ENCODE peak calls at places on chromosome 21, in six cellular contexts. F is trophoblast cell, O is IMR-90, Z is mesenchymal stem cell, D is mesendoderm, S is H1. A is an unnamed sample. For H3K27me3, the result is how much of the 10 kb centered on the place peaks cover.

GRCh38 chr21:36640260-36641244 is 58.4 kb upstream of the SIM2 start:
- DNase-seq in F (peak), O (peak), Z (peak), D (peak), S (no peak), A (no peak)

GRCh38 chr21:22250355-22250754 is 1252.1 kb downstream of the NCAM2 start:
- DNase-seq in F (no peak), O (no peak), Z (no peak), D (no peak), S (no peak), A (no peak)

GRCh38 chr21:37874904-37875780 is 41.1 kb downstream of the KCNJ6 start:
- DNase-seq in F (no peak), O (no peak), Z (no peak), D (no peak), S (no peak), A (no peak)

GRCh38 chr21:45325206-45326168 is 37.8 kb upstream of the POFUT2 start:
- DNase-seq in F (no peak), O (no peak), Z (no peak), D (no peak), S (no peak), A (no peak)

GRCh38 chr21:45979141-45979631 is 2.4 kb upstream of the COL6A1 start:
- DNase-seq in F (no peak), O (no peak), Z (peak), D (peak), S (no peak), A (no peak)

GRCh38 chr21:16389622-16390021 is 659.8 kb downstream of the USP25 start:
- DNase-seq in F (no peak), O (no peak), Z (no peak), D (no peak), S (no peak), A (no peak)

GRCh38 chr21:31117046-31117916 is 79.0 kb upstream of the KRTAP19-8 start:
- DNase-seq in F (peak), O (peak), Z (peak), D (peak), S (no peak), A (no peak)

GRCh38 chr21:39599191-39599966 is 13.4 kb upstream of the B3GALT5 start:
- DNase-seq in F (no peak), O (no peak), Z (no peak), D (no peak), S (no peak), A (no peak)

GRCh38 chr21:29299906-29300546 is 1.3 kb downstream of the BACH1 start:
- DNase-seq in F (peak), O (peak), Z (peak), D (peak), S (no peak), A (peak)

GRCh38 chr21:28805885-28806284 is 186.8 kb downstream of the LTN1 start:
- DNase-seq in F (peak), O (peak), Z (peak), D (no peak), S (no peak), A (no peak)

GRCh38 chr21:37339527-37339889 is 27.1 kb upstream of the DYRK1A start:
- DNase-seq in F (no peak), O (no peak), Z (peak), D (no peak), S (no peak), A (no peak)

GRCh38 chr21:14454642-14455009 is 71.7 kb upstream of the HSPA13 start:
- DNase-seq in F (no peak), O (no peak), Z (no peak), D (no peak), S (no peak), A (no peak)

GRCh38 chr21:39712976-39713375 is 32.0 kb upstream of the IGSF5 start:
- DNase-seq in F (peak), O (no peak), Z (no peak), D (peak), S (no peak), A (no peak)

GRCh38 chr21:46599251-46599572 is 5.7 kb downstream of the S100B start:
- DNase-seq in F (peak), O (peak), Z (peak), D (peak), S (no peak), A (peak)

GRCh38 chr21:45258476-45258875 is 29.2 kb downstream of the POFUT2 start:
- DNase-seq in F (no peak), O (no peak), Z (no peak), D (no peak), S (no peak), A (no peak)

GRCh38 chr21:46124083-46124925 is 26.4 kb downstream of the COL6A2 start:
- DNase-seq in F (no peak), O (no peak), Z (no peak), D (no peak), S (no peak), A (no peak)

GRCh38 chr21:33241846-33242245 is 12.1 kb downstream of the IFNAR2 start:
- DNase-seq in F (no peak), O (no peak), Z (no peak), D (no peak), S (no peak), A (no peak)

GRCh38 chr21:25039461-25040380 is 567.6 kb downstream of the MRPL39 start:
- DNase-seq in F (no peak), O (peak), Z (no peak), D (peak), S (no peak), A (peak)

GRCh38 chr21:8989261-8989882 is 1532.0 kb upstream of the TPTE start:
- DNase-seq in F (no peak), O (no peak), Z (no peak), D (no peak), S (no peak), A (no peak)

GRCh38 chr21:21039624-21040023 is 41.4 kb downstream of the NCAM2 start:
- DNase-seq in F (no peak), O (no peak), Z (no peak), D (no peak), S (no peak), A (no peak)

GRCh38 chr21:46038871-46039397 is 57.4 kb downstream of the COL6A1 start:
- DNase-seq in F (no peak), O (peak), Z (peak), D (no peak), S (no peak), A (no peak)

GRCh38 chr21:36835383-36835795 is 131.1 kb downstream of the HLCS start:
- DNase-seq in F (no peak), O (no peak), Z (no peak), D (no peak), S (no peak), A (no peak)

GRCh38 chr21:36806103-36806502 is 107.2 kb downstream of the SIM2 start:
- DNase-seq in F (no peak), O (peak), Z (peak), D (no peak), S (no peak), A (no peak)

GRCh38 chr21:43626390-43626789 is 32.9 kb downstream of the HSF2BP start:
- DNase-seq in F (peak), O (peak), Z (peak), D (peak), S (no peak), A (no peak)

GRCh38 chr21:46561448-46562095 is 43.3 kb downstream of the S100B start:
- DNase-seq in F (no peak), O (no peak), Z (no peak), D (no peak), S (no peak), A (no peak)

GRCh38 chr21:43974791-43975468 is 37.2 kb upstream of the TRAPPC10 start:
- DNase-seq in F (no peak), O (no peak), Z (no peak), D (no peak), S (no peak), A (no peak)

GRCh38 chr21:22125581-22125980 is 1127.4 kb downstream of the NCAM2 start:
- DNase-seq in F (no peak), O (no peak), Z (no peak), D (no peak), S (no peak), A (no peak)

GRCh38 chr21:45411810-45412206 is 6.8 kb downstream of the COL18A1 start:
- DNase-seq in F (no peak), O (no peak), Z (no peak), D (no peak), S (no peak), A (no peak)

GRCh38 chr21:23307065-23307464 is 2300.2 kb downstream of the MRPL39 start:
- DNase-seq in F (no peak), O (no peak), Z (no peak), D (no peak), S (no peak), A (no peak)

GRCh38 chr21:44527156-44527982 is 12.6 kb downstream of the KRTAP10-1 start:
- DNase-seq in F (no peak), O (no peak), Z (no peak), D (no peak), S (no peak), A (no peak)

GRCh38 chr21:29975776-29976175 is 36.0 kb upstream of the GRIK1 start:
- DNase-seq in F (no peak), O (no peak), Z (no peak), D (no peak), S (no peak), A (no peak)

GRCh38 chr21:39134288-39134810 is 48.9 kb downstream of the PSMG1 start:
- DNase-seq in F (no peak), O (no peak), Z (no peak), D (no peak), S (no peak), A (no peak)

GRCh38 chr21:33362044-33362555 is 37.3 kb downstream of the IFNAR1 start:
- DNase-seq in F (peak), O (no peak), Z (no peak), D (peak), S (peak), A (no peak)

GRCh38 chr21:14591882-14592281 is 45.8 kb upstream of the SAMSN1 start:
- DNase-seq in F (peak), O (no peak), Z (peak), D (no peak), S (no peak), A (no peak)

GRCh38 chr21:31103163-31103562 is 64.9 kb upstream of the KRTAP19-8 start:
- DNase-seq in F (peak), O (no peak), Z (no peak), D (no peak), S (no peak), A (no peak)

GRCh38 chr21:45700461-45700860 is 56.9 kb downstream of the PCBP3 start:
- DNase-seq in F (no peak), O (no peak), Z (no peak), D (no peak), S (no peak), A (no peak)

GRCh38 chr21:26934383-26934782 is 32.5 kb downstream of the ADAMTS5 start:
- DNase-seq in F (no peak), O (no peak), Z (no peak), D (no peak), S (no peak), A (no peak)

GRCh38 chr21:35226960-35227741 is 178.0 kb upstream of the RUNX1 start:
- DNase-seq in F (no peak), O (no peak), Z (no peak), D (no peak), S (no peak), A (no peak)

GRCh38 chr21:35223480-35224156 is 174.5 kb upstream of the RUNX1 start:
- DNase-seq in F (peak), O (no peak), Z (no peak), D (no peak), S (no peak), A (no peak)

GRCh38 chr21:35226302-35226701 is 177.2 kb upstream of the RUNX1 start:
- DNase-seq in F (no peak), O (peak), Z (peak), D (no peak), S (no peak), A (no peak)

GRCh38 chr21:35227774-35228173 is 178.7 kb upstream of the RUNX1 start:
- DNase-seq in F (no peak), O (no peak), Z (no peak), D (no peak), S (no peak), A (no peak)

GRCh38 chr21:35225573-35225972 is 176.5 kb upstream of the RUNX1 start:
- DNase-seq in F (no peak), O (no peak), Z (no peak), D (no peak), S (no peak), A (no peak)
- H3K4me3 ChIP-seq in F (no peak), O (no peak), Z (peak), D (no peak), S (no peak), A (no peak)

DNA sequence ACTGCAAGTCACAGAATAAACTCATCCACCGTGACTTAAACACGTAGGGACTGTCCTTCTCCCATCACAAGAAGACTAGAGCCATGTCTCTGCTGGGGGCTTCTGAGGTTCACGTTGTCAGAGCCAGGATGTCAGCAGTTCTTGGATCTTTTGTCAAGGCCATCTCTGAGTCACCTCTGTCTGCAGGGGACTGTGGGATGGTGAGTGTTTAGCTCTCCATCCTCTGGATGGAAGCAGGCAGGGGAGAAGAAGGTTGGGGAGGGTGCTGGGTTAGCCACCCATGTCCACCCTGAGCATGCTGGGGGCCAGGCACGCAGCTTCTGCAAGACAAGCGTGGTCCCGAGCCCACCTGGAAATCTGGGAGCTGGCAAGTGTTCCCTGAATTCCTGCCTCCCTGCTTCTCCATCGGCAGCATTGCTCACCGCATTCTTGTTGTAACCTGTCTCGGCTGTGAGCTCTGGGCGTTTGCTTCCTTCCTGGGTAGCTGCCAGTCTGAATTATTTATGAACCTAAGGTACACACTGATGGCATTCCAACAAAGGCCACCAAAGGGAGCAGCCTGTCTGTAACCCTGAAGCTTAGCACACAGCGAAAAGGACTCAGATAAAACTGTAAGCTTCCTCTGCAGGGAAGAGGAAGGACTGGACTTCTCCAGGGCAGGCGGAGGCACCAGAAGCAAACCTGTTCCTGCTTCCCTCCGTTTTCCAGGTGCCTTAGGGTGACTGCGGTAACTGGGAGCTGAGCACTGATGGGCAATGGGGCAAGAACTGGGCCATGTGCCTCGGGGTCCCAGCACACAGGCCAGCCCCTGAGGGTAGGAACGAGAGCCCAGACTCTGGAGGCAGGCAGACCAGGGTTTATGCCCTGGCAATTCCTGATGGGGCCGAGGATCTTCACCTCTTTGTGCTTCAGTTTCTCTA is 88.6 kb downstream of the RIPK4 start:
- DNase-seq in F (peak), O (peak), Z (peak), D (peak), S (no peak), A (no peak)
- H3K18ac ChIP-seq in F (peak), O (no peak), Z (no peak), D (no peak), S (peak), A (peak)

DNA sequence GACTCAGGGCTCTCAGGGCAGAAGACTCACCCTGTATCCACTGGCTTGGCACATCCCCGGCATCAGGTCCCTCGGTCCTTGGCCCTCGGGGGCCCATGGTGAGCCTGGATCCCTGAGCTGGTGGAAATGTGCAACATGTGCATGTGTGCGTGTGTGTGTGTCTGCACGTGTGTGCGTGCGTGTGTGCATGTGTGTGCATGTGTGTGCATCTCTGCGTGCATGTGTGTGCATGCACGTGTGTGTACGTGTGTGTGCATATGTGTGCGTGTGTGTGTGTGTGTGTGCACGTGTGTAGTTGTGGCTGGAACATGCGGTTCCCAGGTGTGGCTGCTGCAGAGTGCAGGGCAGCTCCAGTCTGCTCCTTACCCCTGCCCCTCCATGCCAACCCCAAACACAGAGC is 51.3 kb downstream of the UMODL1 start:
- DNase-seq in F (no peak), O (no peak), Z (no peak), D (no peak), S (no peak), A (no peak)
- H3K27me3 ChIP-seq in F (under half), O (under half), Z (under half), D (under half), S (under half), A (under half)

GRCh38 chr21:41317458-41317857 is 857 bp downstream of the FAM3B start:
- DNase-seq in F (peak), O (no peak), Z (no peak), D (no peak), S (no peak), A (no peak)
- H3K4me3 ChIP-seq in F (no peak), O (no peak), Z (no peak), D (no peak), S (no peak), A (no peak)

GRCh38 chr21:35370071-35370470 is 321.0 kb upstream of the RUNX1 start:
- DNase-seq in F (no peak), O (no peak), Z (no peak), D (no peak), S (no peak), A (no peak)

GRCh38 chr21:35367558-35367957 is 318.5 kb upstream of the RUNX1 start:
- DNase-seq in F (no peak), O (no peak), Z (no peak), D (no peak), S (no peak), A (no peak)

GRCh38 chr21:35370671-35371070 is 321.6 kb upstream of the RUNX1 start:
- DNase-seq in F (no peak), O (no peak), Z (no peak), D (no peak), S (no peak), A (no peak)

GRCh38 chr21:35366348-35367085 is 317.4 kb upstream of the RUNX1 start:
- DNase-seq in F (peak), O (peak), Z (peak), D (no peak), S (no peak), A (no peak)

GRCh38 chr21:35368326-35368725 is 319.2 kb upstream of the RUNX1 start:
- DNase-seq in F (no peak), O (no peak), Z (no peak), D (no peak), S (no peak), A (no peak)
- H3K18ac ChIP-seq in F (no peak), O (no peak), Z (peak), D (no peak), S (no peak), A (no peak)

A was measured in neuronal stem cell.